ENCODE peak calls at places on chromosome 10, in ten cellular contexts. One of them, this sample, is unnamed.

GRCh38 chr10:92153-92552 is 43.1 kb upstream of the TUBB8 start:
- DNase-seq in stomach: peak; percentile 62
- DNase-seq in DND-41: no peak
- DNase-seq in naive thymus-derived CD4-positive, alpha-beta T cell: no peak
- DNase-seq in CD4-positive, CD25-positive, alpha-beta regulatory T cell: no peak
- DNase-seq in cardiac muscle cell: no peak
- DNase-seq in fibroblast of lung: no peak
- DNase-seq in CD8-positive, alpha-beta memory T cell: no peak
- DNase-seq in Peyer's patch: no peak
- DNase-seq in GM23338: no peak
- DNase-seq in this sample: no peak

GRCh38 chr10:102642553-102643345 is 1.5 kb upstream of the TRIM8 start:
- DNase-seq in stomach: peak; percentile 68
- DNase-seq in DND-41: peak; percentile 47
- DNase-seq in naive thymus-derived CD4-positive, alpha-beta T cell: no peak
- DNase-seq in CD4-positive, CD25-positive, alpha-beta regulatory T cell: peak; percentile 46
- DNase-seq in cardiac muscle cell: peak; percentile 48
- DNase-seq in fibroblast of lung: peak; percentile 74
- DNase-seq in CD8-positive, alpha-beta memory T cell: peak; percentile 80
- DNase-seq in Peyer's patch: peak; percentile 59
- DNase-seq in GM23338: peak; percentile 61
- DNase-seq in this sample: peak; percentile 70

GRCh38 chr10:53978292-53978691 is 822.7 kb downstream of the PCDH15 start:
- DNase-seq in stomach: no peak
- DNase-seq in DND-41: no peak
- DNase-seq in naive thymus-derived CD4-positive, alpha-beta T cell: no peak
- DNase-seq in CD4-positive, CD25-positive, alpha-beta regulatory T cell: no peak
- DNase-seq in cardiac muscle cell: no peak
- DNase-seq in fibroblast of lung: peak; percentile 19
- DNase-seq in CD8-positive, alpha-beta memory T cell: no peak
- DNase-seq in Peyer's patch: no peak
- DNase-seq in GM23338: no peak
- DNase-seq in this sample: no peak

GRCh38 chr10:128440513-128441160 is 314.4 kb upstream of the MKI67 start:
- DNase-seq in stomach: no peak
- DNase-seq in DND-41: no peak
- DNase-seq in naive thymus-derived CD4-positive, alpha-beta T cell: no peak
- DNase-seq in CD4-positive, CD25-positive, alpha-beta regulatory T cell: no peak
- DNase-seq in cardiac muscle cell: no peak
- DNase-seq in fibroblast of lung: no peak
- DNase-seq in CD8-positive, alpha-beta memory T cell: no peak
- DNase-seq in Peyer's patch: no peak
- DNase-seq in GM23338: peak; percentile 61
- DNase-seq in this sample: no peak

GRCh38 chr10:119090968-119091367 is 10.4 kb upstream of the EIF3A start:
- DNase-seq in stomach: peak; percentile 35
- DNase-seq in DND-41: no peak
- DNase-seq in naive thymus-derived CD4-positive, alpha-beta T cell: peak; percentile 39
- DNase-seq in CD4-positive, CD25-positive, alpha-beta regulatory T cell: peak; percentile 55
- DNase-seq in cardiac muscle cell: peak; percentile 22
- DNase-seq in fibroblast of lung: peak; percentile 85
- DNase-seq in CD8-positive, alpha-beta memory T cell: peak; percentile 34
- DNase-seq in Peyer's patch: no peak
- DNase-seq in GM23338: no peak
- DNase-seq in this sample: peak; percentile 50

GRCh38 chr10:123772645-123773508 is 106.7 kb downstream of the GPR26 start:
- DNase-seq in stomach: no peak
- DNase-seq in DND-41: peak; percentile 15
- DNase-seq in naive thymus-derived CD4-positive, alpha-beta T cell: no peak
- DNase-seq in CD4-positive, CD25-positive, alpha-beta regulatory T cell: no peak
- DNase-seq in cardiac muscle cell: no peak
- DNase-seq in fibroblast of lung: no peak
- DNase-seq in CD8-positive, alpha-beta memory T cell: no peak
- DNase-seq in Peyer's patch: no peak
- DNase-seq in GM23338: no peak
- DNase-seq in this sample: no peak

GRCh38 chr10:78115135-78115853 is 81.6 kb downstream of the RPS24 start:
- DNase-seq in stomach: no peak
- DNase-seq in DND-41: no peak
- DNase-seq in naive thymus-derived CD4-positive, alpha-beta T cell: no peak
- DNase-seq in CD4-positive, CD25-positive, alpha-beta regulatory T cell: no peak
- DNase-seq in cardiac muscle cell: no peak
- DNase-seq in fibroblast of lung: no peak
- DNase-seq in CD8-positive, alpha-beta memory T cell: no peak
- DNase-seq in Peyer's patch: no peak
- DNase-seq in GM23338: no peak
- DNase-seq in this sample: no peak

GRCh38 chr10:77087406-77087805 is 550.2 kb downstream of the KCNMA1 start:
- DNase-seq in stomach: no peak
- DNase-seq in DND-41: no peak
- DNase-seq in naive thymus-derived CD4-positive, alpha-beta T cell: no peak
- DNase-seq in CD4-positive, CD25-positive, alpha-beta regulatory T cell: no peak
- DNase-seq in cardiac muscle cell: no peak
- DNase-seq in fibroblast of lung: no peak
- DNase-seq in CD8-positive, alpha-beta memory T cell: no peak
- DNase-seq in Peyer's patch: no peak
- DNase-seq in GM23338: no peak
- DNase-seq in this sample: no peak

GRCh38 chr10:87864497-87865059 is 1.2 kb downstream of the PTEN start:
- DNase-seq in stomach: no peak
- DNase-seq in DND-41: no peak
- DNase-seq in naive thymus-derived CD4-positive, alpha-beta T cell: no peak
- DNase-seq in CD4-positive, CD25-positive, alpha-beta regulatory T cell: no peak
- DNase-seq in cardiac muscle cell: peak; percentile 25
- DNase-seq in fibroblast of lung: no peak
- DNase-seq in CD8-positive, alpha-beta memory T cell: no peak
- DNase-seq in Peyer's patch: no peak
- DNase-seq in GM23338: no peak
- DNase-seq in this sample: no peak

GRCh38 chr10:8568401-8568800 is 513.9 kb downstream of the GATA3 start:
- DNase-seq in stomach: peak; percentile 37
- DNase-seq in DND-41: no peak
- DNase-seq in naive thymus-derived CD4-positive, alpha-beta T cell: no peak
- DNase-seq in CD4-positive, CD25-positive, alpha-beta regulatory T cell: no peak
- DNase-seq in cardiac muscle cell: no peak
- DNase-seq in fibroblast of lung: no peak
- DNase-seq in CD8-positive, alpha-beta memory T cell: no peak
- DNase-seq in Peyer's patch: no peak
- DNase-seq in GM23338: no peak
- DNase-seq in this sample: no peak

GRCh38 chr10:80530251-80530650 is 7.5 kb upstream of the SH2D4B start:
- DNase-seq in stomach: no peak
- DNase-seq in DND-41: no peak
- DNase-seq in naive thymus-derived CD4-positive, alpha-beta T cell: peak; percentile 38
- DNase-seq in CD4-positive, CD25-positive, alpha-beta regulatory T cell: no peak
- DNase-seq in cardiac muscle cell: peak; percentile 38
- DNase-seq in fibroblast of lung: peak; percentile 25
- DNase-seq in CD8-positive, alpha-beta memory T cell: peak; percentile 34
- DNase-seq in Peyer's patch: no peak
- DNase-seq in GM23338: no peak
- DNase-seq in this sample: peak; percentile 33

GRCh38 chr10:97708976-97709745 is 4.4 kb upstream of the MARVELD1 start:
- DNase-seq in stomach: peak; percentile 72
- DNase-seq in DND-41: peak; percentile 57
- DNase-seq in naive thymus-derived CD4-positive, alpha-beta T cell: peak; percentile 24
- DNase-seq in CD4-positive, CD25-positive, alpha-beta regulatory T cell: no peak
- DNase-seq in cardiac muscle cell: peak; percentile 89
- DNase-seq in fibroblast of lung: peak; percentile 85
- DNase-seq in CD8-positive, alpha-beta memory T cell: peak; percentile 18
- DNase-seq in Peyer's patch: peak; percentile 40
- DNase-seq in GM23338: peak; percentile 93
- DNase-seq in this sample: peak; percentile 81

GRCh38 chr10:73995035-73995358 is 2.9 kb upstream of the VCL start:
- DNase-seq in stomach: no peak
- DNase-seq in DND-41: no peak
- DNase-seq in naive thymus-derived CD4-positive, alpha-beta T cell: no peak
- DNase-seq in CD4-positive, CD25-positive, alpha-beta regulatory T cell: no peak
- DNase-seq in cardiac muscle cell: no peak
- DNase-seq in fibroblast of lung: no peak
- DNase-seq in CD8-positive, alpha-beta memory T cell: no peak
- DNase-seq in Peyer's patch: no peak
- DNase-seq in GM23338: no peak
- DNase-seq in this sample: no peak

GRCh38 chr10:73992899-73993788 is 4.8 kb upstream of the VCL start:
- DNase-seq in stomach: no peak
- DNase-seq in DND-41: no peak
- DNase-seq in naive thymus-derived CD4-positive, alpha-beta T cell: no peak
- DNase-seq in CD4-positive, CD25-positive, alpha-beta regulatory T cell: no peak
- DNase-seq in cardiac muscle cell: peak; percentile 48
- DNase-seq in fibroblast of lung: no peak
- DNase-seq in CD8-positive, alpha-beta memory T cell: no peak
- DNase-seq in Peyer's patch: no peak
- DNase-seq in GM23338: no peak
- DNase-seq in this sample: no peak

GRCh38 chr10:73991846-73992245 is 6.1 kb upstream of the VCL start:
- DNase-seq in stomach: peak; percentile 33
- DNase-seq in DND-41: peak; percentile 85
- DNase-seq in naive thymus-derived CD4-positive, alpha-beta T cell: peak; percentile 74
- DNase-seq in CD4-positive, CD25-positive, alpha-beta regulatory T cell: peak; percentile 64
- DNase-seq in cardiac muscle cell: no peak
- DNase-seq in fibroblast of lung: no peak
- DNase-seq in CD8-positive, alpha-beta memory T cell: peak; percentile 78
- DNase-seq in Peyer's patch: peak; percentile 81
- DNase-seq in GM23338: no peak
- DNase-seq in this sample: peak; percentile 48

GRCh38 chr10:73989594-73990142 is 8.2 kb upstream of the VCL start:
- DNase-seq in stomach: no peak
- DNase-seq in DND-41: no peak
- DNase-seq in naive thymus-derived CD4-positive, alpha-beta T cell: no peak
- DNase-seq in CD4-positive, CD25-positive, alpha-beta regulatory T cell: no peak
- DNase-seq in cardiac muscle cell: no peak
- DNase-seq in fibroblast of lung: no peak
- DNase-seq in CD8-positive, alpha-beta memory T cell: no peak
- DNase-seq in Peyer's patch: no peak
- DNase-seq in GM23338: no peak
- DNase-seq in this sample: no peak

DNA sequence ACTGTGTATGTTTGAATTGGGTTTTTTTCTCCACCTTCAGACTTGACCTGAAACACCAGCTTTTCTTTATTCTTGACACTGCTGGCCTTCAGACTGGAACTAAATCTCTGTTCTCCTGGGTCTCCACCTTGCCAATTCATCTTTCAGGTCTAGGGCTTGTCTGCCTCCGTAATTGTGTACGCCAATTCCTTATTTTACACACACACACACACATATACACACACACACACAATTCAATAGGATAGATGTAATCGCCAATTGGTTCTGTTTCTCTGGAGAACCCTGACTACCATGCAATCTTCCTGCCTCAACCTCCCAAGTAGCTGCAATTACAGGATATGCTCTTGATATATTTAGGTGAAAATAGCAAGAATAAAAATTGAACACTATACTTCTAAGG is 6.7 kb upstream of the VCL start:
- DNase-seq in stomach: no peak
- DNase-seq in DND-41: no peak
- DNase-seq in naive thymus-derived CD4-positive, alpha-beta T cell: no peak
- DNase-seq in CD4-positive, CD25-positive, alpha-beta regulatory T cell: no peak
- DNase-seq in cardiac muscle cell: no peak
- DNase-seq in fibroblast of lung: no peak
- DNase-seq in CD8-positive, alpha-beta memory T cell: no peak
- DNase-seq in Peyer's patch: no peak
- DNase-seq in GM23338: no peak
- DNase-seq in this sample: no peak
- H3K4me3 ChIP-seq in stomach: no peak overlapping the region
- H3K4me3 ChIP-seq in DND-41: no peak overlapping the region
- H3K4me3 ChIP-seq in naive thymus-derived CD4-positive, alpha-beta T cell: peak overlapping the region; percentile 19
- H3K4me3 ChIP-seq in CD4-positive, CD25-positive, alpha-beta regulatory T cell: peak overlapping the region; percentile 29
- H3K4me3 ChIP-seq in cardiac muscle cell: no peak overlapping the region
- H3K4me3 ChIP-seq in fibroblast of lung: no peak overlapping the region
- H3K4me3 ChIP-seq in CD8-positive, alpha-beta memory T cell: peak overlapping the region; percentile 6
- H3K4me3 ChIP-seq in Peyer's patch: no peak overlapping the region
- H3K4me3 ChIP-seq in GM23338: no peak overlapping the region
- H3K4me3 ChIP-seq in this sample: no peak overlapping the region

GRCh38 chr10:104311184-104311720 is 27.0 kb downstream of the ITPRIP start:
- DNase-seq in stomach: no peak
- DNase-seq in DND-41: no peak
- DNase-seq in naive thymus-derived CD4-positive, alpha-beta T cell: no peak
- DNase-seq in CD4-positive, CD25-positive, alpha-beta regulatory T cell: no peak
- DNase-seq in cardiac muscle cell: no peak
- DNase-seq in fibroblast of lung: peak; percentile 8
- DNase-seq in CD8-positive, alpha-beta memory T cell: no peak
- DNase-seq in Peyer's patch: no peak
- DNase-seq in GM23338: no peak
- DNase-seq in this sample: no peak
- H3K36me3 ChIP-seq in stomach: peaks cover 52% of the 10 kb centered on the region
- H3K36me3 ChIP-seq in DND-41: peaks cover 56% of the 10 kb centered on the region
- H3K36me3 ChIP-seq in naive thymus-derived CD4-positive, alpha-beta T cell: no peaks in the 10 kb centered on the region
- H3K36me3 ChIP-seq in CD4-positive, CD25-positive, alpha-beta regulatory T cell: peaks cover 47% of the 10 kb centered on the region
- H3K36me3 ChIP-seq in cardiac muscle cell: peaks cover 16% of the 10 kb centered on the region
- H3K36me3 ChIP-seq in fibroblast of lung: peaks cover 18% of the 10 kb centered on the region
- H3K36me3 ChIP-seq in CD8-positive, alpha-beta memory T cell: peaks cover 28% of the 10 kb centered on the region
- H3K36me3 ChIP-seq in Peyer's patch: no peaks in the 10 kb centered on the region
- H3K36me3 ChIP-seq in GM23338: no peaks in the 10 kb centered on the region
- H3K36me3 ChIP-seq in this sample: no peaks in the 10 kb centered on the region

DNA sequence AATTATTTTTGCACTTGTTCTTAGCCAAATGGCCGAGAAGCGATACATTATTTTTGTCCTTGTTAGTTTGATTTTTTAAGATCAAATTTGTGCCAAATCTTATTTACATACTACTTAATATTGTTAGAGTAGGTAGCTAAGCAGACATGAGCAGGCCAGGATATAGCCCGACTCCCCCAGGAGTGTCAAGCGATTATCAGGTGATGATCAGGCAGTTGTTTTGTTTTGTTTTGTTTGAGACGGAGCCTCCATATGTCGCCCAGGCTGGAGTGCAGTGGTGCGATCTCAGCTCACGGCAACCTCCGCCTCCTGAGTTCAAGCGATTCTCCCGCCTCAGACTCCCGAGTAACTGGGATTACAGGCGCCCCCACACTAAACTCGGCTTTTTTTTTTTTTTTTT is 71.1 kb downstream of the LYZL2 start:
- DNase-seq in stomach: no peak
- DNase-seq in DND-41: no peak
- DNase-seq in naive thymus-derived CD4-positive, alpha-beta T cell: no peak
- DNase-seq in CD4-positive, CD25-positive, alpha-beta regulatory T cell: no peak
- DNase-seq in cardiac muscle cell: no peak
- DNase-seq in fibroblast of lung: no peak
- DNase-seq in CD8-positive, alpha-beta memory T cell: no peak
- DNase-seq in Peyer's patch: no peak
- DNase-seq in GM23338: no peak
- DNase-seq in this sample: no peak
- H3K27ac ChIP-seq in stomach: no peak overlapping the region
- H3K27ac ChIP-seq in DND-41: no peak overlapping the region
- H3K27ac ChIP-seq in naive thymus-derived CD4-positive, alpha-beta T cell: no peak overlapping the region
- H3K27ac ChIP-seq in CD4-positive, CD25-positive, alpha-beta regulatory T cell: no peak overlapping the region
- H3K27ac ChIP-seq in cardiac muscle cell: no peak overlapping the region
- H3K27ac ChIP-seq in fibroblast of lung: no peak overlapping the region
- H3K27ac ChIP-seq in CD8-positive, alpha-beta memory T cell: no peak overlapping the region
- H3K27ac ChIP-seq in Peyer's patch: no peak overlapping the region
- H3K27ac ChIP-seq in GM23338: peak overlapping the region; percentile 4
- H3K27ac ChIP-seq in this sample: no peak overlapping the region

GRCh38 chr10:3779146-3779707 is 5.8 kb downstream of the KLF6 start:
- DNase-seq in stomach: no peak
- DNase-seq in DND-41: no peak
- DNase-seq in naive thymus-derived CD4-positive, alpha-beta T cell: no peak
- DNase-seq in CD4-positive, CD25-positive, alpha-beta regulatory T cell: no peak
- DNase-seq in cardiac muscle cell: peak; percentile 31
- DNase-seq in fibroblast of lung: peak; percentile 40
- DNase-seq in CD8-positive, alpha-beta memory T cell: no peak
- DNase-seq in Peyer's patch: no peak
- DNase-seq in GM23338: no peak
- DNase-seq in this sample: peak; percentile 26
- H3K4me3 ChIP-seq in stomach: peak overlapping the region; percentile 64
- H3K4me3 ChIP-seq in DND-41: no peak overlapping the region
- H3K4me3 ChIP-seq in naive thymus-derived CD4-positive, alpha-beta T cell: peak overlapping the region; percentile 92
- H3K4me3 ChIP-seq in CD4-positive, CD25-positive, alpha-beta regulatory T cell: peak overlapping the region; percentile 100
- H3K4me3 ChIP-seq in cardiac muscle cell: no peak overlapping the region
- H3K4me3 ChIP-seq in fibroblast of lung: peak overlapping the region; percentile 99
- H3K4me3 ChIP-seq in CD8-positive, alpha-beta memory T cell: peak overlapping the region; percentile 93
- H3K4me3 ChIP-seq in Peyer's patch: peak overlapping the region; percentile 87
- H3K4me3 ChIP-seq in GM23338: no peak overlapping the region
- H3K4me3 ChIP-seq in this sample: no peak overlapping the region

GRCh38 chr10:3090914-3091313 is 23.6 kb downstream of the PFKP start:
- DNase-seq in stomach: peak; percentile 79
- DNase-seq in DND-41: no peak
- DNase-seq in naive thymus-derived CD4-positive, alpha-beta T cell: no peak
- DNase-seq in CD4-positive, CD25-positive, alpha-beta regulatory T cell: no peak
- DNase-seq in cardiac muscle cell: peak; percentile 78
- DNase-seq in fibroblast of lung: peak; percentile 48
- DNase-seq in CD8-positive, alpha-beta memory T cell: no peak
- DNase-seq in Peyer's patch: no peak
- DNase-seq in GM23338: peak; percentile 54
- DNase-seq in this sample: peak; percentile 54
- H3K36me3 ChIP-seq in stomach: peaks cover 4% of the 10 kb centered on the region
- H3K36me3 ChIP-seq in DND-41: peaks cover 85% of the 10 kb centered on the region
- H3K36me3 ChIP-seq in naive thymus-derived CD4-positive, alpha-beta T cell: no peaks in the 10 kb centered on the region
- H3K36me3 ChIP-seq in CD4-positive, CD25-positive, alpha-beta regulatory T cell: peaks cover 4% of the 10 kb centered on the region
- H3K36me3 ChIP-seq in cardiac muscle cell: peaks cover 5% of the 10 kb centered on the region
- H3K36me3 ChIP-seq in fibroblast of lung: peaks cover 10% of the 10 kb centered on the region
- H3K36me3 ChIP-seq in CD8-positive, alpha-beta memory T cell: peaks cover 4% of the 10 kb centered on the region
- H3K36me3 ChIP-seq in Peyer's patch: no peaks in the 10 kb centered on the region
- H3K36me3 ChIP-seq in GM23338: peaks cover 5% of the 10 kb centered on the region
- H3K36me3 ChIP-seq in this sample: no peaks in the 10 kb centered on the region